ENCODE peak calls at places on chromosomes 3 and 15, in five cellular contexts. One of them, this sample, is unnamed.

GRCh38 chr3:101853971-101854370 is 4.7 kb downstream of the NFKBIZ start:
- DNase-seq in heart right ventricle: no peak
- DNase-seq in GM10248: no peak
- DNase-seq in SK-MEL-5: peak
- DNase-seq in left colon: no peak
- DNase-seq in this sample: no peak

GRCh38 chr3:13555753-13556152 is 6.8 kb downstream of the FBLN2 start:
- DNase-seq in heart right ventricle: no peak
- DNase-seq in GM10248: no peak
- DNase-seq in SK-MEL-5: no peak
- DNase-seq in left colon: no peak
- DNase-seq in this sample: no peak

GRCh38 chr3:54876694-54877093 is 51.2 kb downstream of the LRTM1 start:
- DNase-seq in heart right ventricle: no peak
- DNase-seq in GM10248: no peak
- DNase-seq in SK-MEL-5: no peak
- DNase-seq in left colon: no peak
- DNase-seq in this sample: no peak

GRCh38 chr15:80234883-80235282 is 17.1 kb downstream of the CTXND1 start:
- DNase-seq in heart right ventricle: no peak
- DNase-seq in GM10248: peak
- DNase-seq in SK-MEL-5: peak
- DNase-seq in left colon: no peak
- DNase-seq in this sample: peak

GRCh38 chr3:46087871-46088270 is 60.6 kb upstream of the XCR1 start:
- DNase-seq in heart right ventricle: no peak
- DNase-seq in GM10248: no peak
- DNase-seq in SK-MEL-5: peak
- DNase-seq in left colon: no peak
- DNase-seq in this sample: no peak

GRCh38 chr3:47362704-47363103 is 18.1 kb upstream of the PTPN23 start:
- DNase-seq in heart right ventricle: no peak
- DNase-seq in GM10248: no peak
- DNase-seq in SK-MEL-5: no peak
- DNase-seq in left colon: no peak
- DNase-seq in this sample: no peak

GRCh38 chr15:69092159-69092558 is 68.3 kb upstream of the GLCE start:
- DNase-seq in heart right ventricle: no peak
- DNase-seq in GM10248: no peak
- DNase-seq in SK-MEL-5: no peak
- DNase-seq in left colon: no peak
- DNase-seq in this sample: no peak

GRCh38 chr3:52181543-52181942 is 16.4 kb upstream of the ALAS1 start:
- DNase-seq in heart right ventricle: no peak
- DNase-seq in GM10248: no peak
- DNase-seq in SK-MEL-5: no peak
- DNase-seq in left colon: no peak
- DNase-seq in this sample: no peak

GRCh38 chr3:169026543-169027181 is 636.9 kb downstream of the MECOM start:
- DNase-seq in heart right ventricle: no peak
- DNase-seq in GM10248: no peak
- DNase-seq in SK-MEL-5: no peak
- DNase-seq in left colon: no peak
- DNase-seq in this sample: no peak

GRCh38 chr3:133574260-133574881 is 885 bp downstream of the CDV3 start:
- DNase-seq in heart right ventricle: peak
- DNase-seq in GM10248: peak
- DNase-seq in SK-MEL-5: peak
- DNase-seq in left colon: peak
- DNase-seq in this sample: peak

GRCh38 chr3:197151562-197151961 is 121.9 kb upstream of the MELTF start:
- DNase-seq in heart right ventricle: no peak
- DNase-seq in GM10248: no peak
- DNase-seq in SK-MEL-5: peak
- DNase-seq in left colon: no peak
- DNase-seq in this sample: no peak

GRCh38 chr3:139439278-139439677 is 37.0 kb downstream of the RBP2 start:
- DNase-seq in heart right ventricle: no peak
- DNase-seq in GM10248: no peak
- DNase-seq in SK-MEL-5: no peak
- DNase-seq in left colon: no peak
- DNase-seq in this sample: no peak

GRCh38 chr3:154060606-154061380 is 60.4 kb upstream of the ARHGEF26 start:
- DNase-seq in heart right ventricle: no peak
- DNase-seq in GM10248: no peak
- DNase-seq in SK-MEL-5: peak
- DNase-seq in left colon: no peak
- DNase-seq in this sample: no peak

GRCh38 chr3:31461441-31461840 is 71.3 kb upstream of the STT3B start:
- DNase-seq in heart right ventricle: no peak
- DNase-seq in GM10248: no peak
- DNase-seq in SK-MEL-5: no peak
- DNase-seq in left colon: no peak
- DNase-seq in this sample: no peak

GRCh38 chr3:26840272-26840870 is 217.8 kb downstream of the LRRC3B start:
- DNase-seq in heart right ventricle: no peak
- DNase-seq in GM10248: no peak
- DNase-seq in SK-MEL-5: peak
- DNase-seq in left colon: no peak
- DNase-seq in this sample: no peak

GRCh38 chr3:55486857-55487375 is at the start of gene WNT5A:
- DNase-seq in heart right ventricle: peak
- DNase-seq in GM10248: no peak
- DNase-seq in SK-MEL-5: no peak
- DNase-seq in left colon: peak
- DNase-seq in this sample: peak

GRCh38 chr3:12911881-12912415 is 70.6 kb upstream of the RPL32 start:
- DNase-seq in heart right ventricle: no peak
- DNase-seq in GM10248: no peak
- DNase-seq in SK-MEL-5: no peak
- DNase-seq in left colon: no peak
- DNase-seq in this sample: no peak

GRCh38 chr3:100009285-100010086 is 104.8 kb downstream of the FILIP1L start:
- DNase-seq in heart right ventricle: no peak
- DNase-seq in GM10248: no peak
- DNase-seq in SK-MEL-5: no peak
- DNase-seq in left colon: no peak
- DNase-seq in this sample: no peak